ENCODE peak calls at places on chromosomes 1 and 21, in six cellular contexts. P is HFF-Myc, U is cardiac muscle cell, M is GM19239, A is cerebellar cortex, L is activated T-cell treated with anti-CD3 and anti-CD28 coated beads for 48 hours. Q is an unnamed sample.
A peak's percentile ranks its signal among the peaks of the same experiment; 100 is the strongest.

GRCh38 chr1:109825774-109826173 is 62.1 kb upstream of the EPS8L3 start:
- DNase-seq in M (no peak), P (no peak), A (no peak), U (no peak), L (no peak), Q (no peak)

GRCh38 chr1:84892657-84893618 is at the start of gene LPAR3:
- DNase-seq in U (peak; percentile 87), P (no peak), M (no peak), A (no peak), L (peak; percentile 18), Q (no peak)

GRCh38 chr21:38793926-38794713 is 11.6 kb upstream of the ETS2 start:
- DNase-seq in P (no peak), A (no peak), M (no peak), U (no peak), L (no peak), Q (no peak)

GRCh38 chr1:16151200-16151708 is 4.6 kb downstream of the EPHA2 start:
- DNase-seq in L (no peak), P (no peak), M (no peak), A (no peak), U (peak; percentile 48), Q (no peak)

GRCh38 chr1:204255225-204255624 is 41.4 kb upstream of the GOLT1A start:
- DNase-seq in L (no peak), U (no peak), M (no peak), P (no peak), A (no peak), Q (no peak)

GRCh38 chr1:160046494-160047115 is 14.8 kb upstream of the PIGM start:
- DNase-seq in U (peak; percentile 49), M (peak; percentile 51), L (peak; percentile 23), P (no peak), A (peak; percentile 64), Q (no peak)

GRCh38 chr21:46055863-46056281 is 42.0 kb upstream of the COL6A2 start:
- DNase-seq in A (no peak), P (no peak), M (no peak), L (no peak), U (no peak), Q (no peak)

GRCh38 chr21:37800496-37801061 is 115.7 kb downstream of the KCNJ6 start:
- DNase-seq in M (no peak), A (no peak), P (no peak), L (no peak), U (no peak), Q (no peak)

GRCh38 chr1:224368409-224368808 is 11.7 kb downstream of the CNIH4 start:
- DNase-seq in L (no peak), U (no peak), M (no peak), A (no peak), P (no peak), Q (no peak)

GRCh38 chr1:109391161-109391556 is 6.6 kb downstream of the SORT1 start:
- DNase-seq in M (no peak), U (no peak), A (no peak), P (no peak), L (no peak), Q (no peak)

GRCh38 chr1:31203215-31203614 is 36.5 kb downstream of the NKAIN1 start:
- DNase-seq in M (no peak), A (no peak), P (no peak), L (no peak), U (no peak), Q (no peak)

GRCh38 chr1:205504311-205505075 is at the start of gene CDK18:
- DNase-seq in P (no peak), U (peak; percentile 90), A (peak; percentile 74), L (no peak), M (no peak), Q (no peak)

GRCh38 chr1:56417636-56418035 is 161.7 kb downstream of the PLPP3 start:
- DNase-seq in M (no peak), L (no peak), U (no peak), P (no peak), A (no peak), Q (no peak)

GRCh38 chr1:32696041-32696440 is 6.5 kb downstream of the SYNC start:
- DNase-seq in A (no peak), M (no peak), P (no peak), U (no peak), L (no peak), Q (no peak)

GRCh38 chr1:148318123-148318899 is 164.8 kb downstream of the PPIAL4G start:
- DNase-seq in L (peak; percentile 69), P (no peak), M (peak; percentile 47), U (no peak), A (no peak), Q (no peak)

GRCh38 chr1:175725684-175726083 is 17.7 kb downstream of the TNR start:
- DNase-seq in P (peak; percentile 7), U (peak; percentile 86), A (no peak), L (no peak), M (peak; percentile 12), Q (no peak)

Q was measured in pulmonary artery endothelial cell.